ENCODE peak calls at places on chromosomes 13 and 19, in ten cellular contexts. O, L, V, T, D, K, W, S, U and I are unnamed samples.

GRCh38 chr13:30456290-30456689 is 9.4 kb downstream of the HMGB1 start:
- DNase-seq in O (no peak), L (no peak), V (no peak), T (no peak), D (no peak), K (no peak), W (no peak), S (no peak), U (no peak), I (no peak)

GRCh38 chr19:13058951-13059660 is 43.6 kb downstream of the LYL1 start:
- DNase-seq in O (no peak), L (no peak), V (no peak), T (peak), D (no peak), K (no peak), W (no peak), S (no peak), U (no peak), I (no peak)

GRCh38 chr19:45440259-45440638 is 16.5 kb upstream of the ERCC1 start:
- DNase-seq in O (no peak), L (no peak), V (no peak), T (peak), D (no peak), K (no peak), W (no peak), S (no peak), U (no peak), I (no peak)

GRCh38 chr19:13154241-13154778 is 4.1 kb downstream of the IER2 start:
- DNase-seq in O (no peak), L (peak), V (peak), T (peak), D (peak), K (peak), W (no peak), S (peak), U (peak), I (no peak)

GRCh38 chr19:50835785-50836542 is 2.6 kb upstream of the KLK15 start:
- DNase-seq in O (no peak), L (no peak), V (no peak), T (peak), D (peak), K (peak), W (peak), S (peak), U (peak), I (peak)

GRCh38 chr13:106484755-106485193 is 50.7 kb downstream of the EFNB2 start:
- DNase-seq in O (no peak), L (no peak), V (no peak), T (peak), D (no peak), K (no peak), W (no peak), S (no peak), U (no peak), I (no peak)

GRCh38 chr13:43908156-43909126 is 28.7 kb downstream of the LACC1 start:
- DNase-seq in O (no peak), L (no peak), V (peak), T (no peak), D (no peak), K (peak), W (no peak), S (no peak), U (no peak), I (no peak)

GRCh38 chr13:93496985-93497673 is 270.5 kb downstream of the GPC6 start:
- DNase-seq in O (no peak), L (no peak), V (no peak), T (no peak), D (no peak), K (peak), W (no peak), S (no peak), U (peak), I (peak)

GRCh38 chr19:41646589-41647204 is 19.8 kb upstream of the CEACAM4 start:
- DNase-seq in O (no peak), L (no peak), V (no peak), T (no peak), D (no peak), K (no peak), W (no peak), S (peak), U (no peak), I (no peak)

GRCh38 chr13:27440408-27440807 is 10.0 kb downstream of the MTIF3 start:
- DNase-seq in O (no peak), L (no peak), V (no peak), T (no peak), D (no peak), K (no peak), W (no peak), S (no peak), U (no peak), I (no peak)

GRCh38 chr13:111129465-111130110 is 14.5 kb downstream of the ARHGEF7 start:
- DNase-seq in O (no peak), L (no peak), V (no peak), T (no peak), D (no peak), K (no peak), W (no peak), S (no peak), U (no peak), I (no peak)

GRCh38 chr19:42487025-42487797 is 41.1 kb downstream of the CEACAM1 start:
- DNase-seq in O (no peak), L (no peak), V (no peak), T (no peak), D (no peak), K (no peak), W (no peak), S (no peak), U (no peak), I (no peak)

GRCh38 chr19:18768046-18768771 is 22.9 kb downstream of the COMP start:
- DNase-seq in O (no peak), L (no peak), V (no peak), T (peak), D (no peak), K (no peak), W (no peak), S (no peak), U (no peak), I (no peak)